ENCODE peak calls at places on chromosomes 7 and 10, in six cellular contexts. Z is adrenal gland, I is hippocampal formation, E is NCI-H2081, S is T-helper 9 cell, D is iris pigment epithelial cell. A is an unnamed sample.

GRCh38 chr7:137482466-137482865 is 138.9 kb upstream of the PTN start:
- DNase-seq in E (no peak), S (no peak), I (no peak), D (no peak), Z (no peak), A (no peak)

GRCh38 chr7:35691827-35692307 is 3.1 kb downstream of the HERPUD2 start:
- DNase-seq in E (no peak), D (no peak), S (peak), I (no peak), Z (no peak), A (peak)

GRCh38 chr7:37832194-37832593 is 16.2 kb upstream of the NME8 start:
- DNase-seq in Z (peak), D (peak), S (no peak), E (peak), I (peak), A (no peak)

GRCh38 chr10:31025142-31025541 is 6.5 kb downstream of the ZNF438 start:
- DNase-seq in E (no peak), I (no peak), D (no peak), Z (no peak), S (no peak), A (no peak)

GRCh38 chr7:22565315-22565811 is 65.4 kb upstream of the STEAP1B start:
- DNase-seq in D (peak), S (no peak), Z (no peak), E (no peak), I (no peak), A (no peak)

GRCh38 chr7:53422291-53422690 is 386.9 kb downstream of the POM121L12 start:
- DNase-seq in E (no peak), D (no peak), I (no peak), Z (no peak), S (no peak), A (no peak)

GRCh38 chr10:29681700-29682444 is 47.1 kb upstream of the SVIL start:
- DNase-seq in S (peak), Z (no peak), D (no peak), I (no peak), E (no peak), A (peak)

GRCh38 chr7:129240119-129240815 is 15.4 kb downstream of the AHCYL2 start:
- DNase-seq in S (no peak), E (no peak), I (no peak), Z (no peak), D (no peak), A (no peak)

GRCh38 chr10:99782447-99783286 is at the start of gene ABCC2:
- DNase-seq in Z (no peak), D (no peak), S (no peak), E (no peak), I (no peak), A (no peak)

GRCh38 chr10:28111712-28112111 is 112.8 kb upstream of the ODAD2 start:
- DNase-seq in D (peak), E (no peak), S (no peak), Z (no peak), I (no peak), A (no peak)